ENCODE peak calls at places on chromosomes 2 and 18, in five cellular contexts. O is pancreas; X is stimulated activated naive CD8-positive, alpha-beta T cell treated with anti-CD3 and anti-CD28 coated beads, Interleukin-15, Interleukin-2, amounts not matched to agents 100 U/mL and 50 U/mL, for 24 hours; A is PC-3; U is GM23338. Z is an unnamed sample.

GRCh38 chr2:102033028-102033749 is 41.4 kb downstream of the IL1R2 start:
- ATAC-seq in O (peak), A (no peak), U (no peak), X (no peak), Z (peak)

GRCh38 chr2:208234786-208235185 is 20.1 kb downstream of the IDH1 start:
- ATAC-seq in O (no peak), X (no peak), U (no peak), A (no peak), Z (no peak)

GRCh38 chr2:55901322-55901721 is 22.3 kb downstream of the EFEMP1 start:
- ATAC-seq in X (no peak), A (peak), O (peak), U (peak), Z (no peak)

GRCh38 chr2:237199082-237199481 is 113.4 kb downstream of the COPS8 start:
- ATAC-seq in U (no peak), X (no peak), O (no peak), A (no peak), Z (no peak)

GRCh38 chr2:180038997-180039396 is 31.9 kb upstream of the CWC22 start:
- ATAC-seq in O (peak), U (no peak), X (no peak), A (no peak), Z (no peak)

GRCh38 chr2:173231042-173231441 is 123.6 kb upstream of the CDCA7 start:
- ATAC-seq in O (peak), U (no peak), X (no peak), A (no peak), Z (no peak)

GRCh38 chr2:56464066-56464465 is 280.3 kb downstream of the CCDC85A start:
- ATAC-seq in O (no peak), U (no peak), A (no peak), X (no peak), Z (no peak)

GRCh38 chr2:203824653-203825052 is 42.9 kb upstream of the CTLA4 start:
- ATAC-seq in A (no peak), O (no peak), U (no peak), X (peak), Z (no peak)

GRCh38 chr2:15155959-15156574 is 405.1 kb downstream of the NBAS start:
- ATAC-seq in O (no peak), A (no peak), U (peak), X (no peak), Z (no peak)

GRCh38 chr2:164554487-164554886 is 66.8 kb downstream of the GRB14 start:
- ATAC-seq in U (no peak), X (no peak), O (peak), A (no peak), Z (no peak)

GRCh38 chr18:72783517-72783916 is 84.3 kb downstream of the NETO1 start:
- ATAC-seq in U (no peak), X (no peak), A (no peak), O (no peak), Z (no peak)

GRCh38 chr2:28427741-28428412 is 35.2 kb downstream of the FOSL2 start:
- ATAC-seq in X (no peak), U (no peak), A (no peak), O (no peak), Z (no peak)

GRCh38 chr2:95029898-95030341 is 4.4 kb downstream of the MAL start:
- ATAC-seq in X (no peak), U (no peak), O (no peak), A (no peak), Z (peak)

GRCh38 chr18:79199691-79200374 is 130.6 kb downstream of the ATP9B start:
- ATAC-seq in O (no peak), U (no peak), X (peak), A (no peak), Z (no peak)

GRCh38 chr2:127609031-127609751 is 36.8 kb upstream of the GPR17 start:
- ATAC-seq in O (no peak), X (no peak), A (no peak), U (no peak), Z (no peak)

GRCh38 chr2:73269686-73270465 is 14.4 kb downstream of the FBXO41 start:
- ATAC-seq in A (no peak), U (peak), X (peak), O (no peak), Z (peak)

GRCh38 chr2:233380132-233381012 is 26.1 kb downstream of the DGKD start:
- ATAC-seq in X (peak), U (no peak), O (no peak), A (no peak), Z (peak)

GRCh38 chr2:134252092-134252775 is 1.6 kb upstream of the MGAT5 start:
- ATAC-seq in X (peak), U (no peak), A (peak), O (no peak), Z (peak)

GRCh38 chr2:222774941-222775340 is 85.9 kb upstream of the ACSL3 start:
- ATAC-seq in A (peak), U (no peak), O (no peak), X (no peak), Z (no peak)

Z was measured in stimulated activated memory B cell treated with anti-CD40 and anti-IgM and Interleukin-4, amounts not matched to agents 10 μg/mL and 1 μg/mL and 100 μg/mL, for 72 hours.